ENCODE peak calls at places on chromosomes 3 and 15, in ten cellular contexts. M, S, K, D, X, G, U, A, O and H are unnamed samples.

GRCh38 chr3:160739079-160739478 is 17.0 kb upstream of the PPM1L start:
- DNase-seq in M (no peak), S (peak), K (peak), D (peak), X (peak), G (peak), U (no peak), A (no peak), O (peak), H (no peak)

GRCh38 chr3:15313461-15313860 is 18.9 kb downstream of the SH3BP5 start:
- DNase-seq in M (no peak), S (no peak), K (no peak), D (no peak), X (no peak), G (no peak), U (no peak), A (no peak), O (no peak), H (no peak)

GRCh38 chr3:101383156-101383575 is 62.8 kb upstream of the IMPG2 start:
- DNase-seq in M (no peak), S (peak), K (no peak), D (no peak), X (no peak), G (peak), U (no peak), A (no peak), O (peak), H (no peak)

GRCh38 chr15:28191832-28192231 is 92.7 kb upstream of the OCA2 start:
- DNase-seq in M (no peak), S (peak), K (peak), D (peak), X (no peak), G (peak), U (peak), A (no peak), O (peak), H (peak)

GRCh38 chr3:111823341-111823830 is 35.7 kb upstream of the PHLDB2 start:
- DNase-seq in M (no peak), S (no peak), K (no peak), D (no peak), X (no peak), G (no peak), U (no peak), A (no peak), O (no peak), H (no peak)

GRCh38 chr15:85030301-85031049 is 48.8 kb downstream of the PDE8A start:
- DNase-seq in M (no peak), S (peak), K (peak), D (no peak), X (no peak), G (peak), U (peak), A (no peak), O (peak), H (peak)

GRCh38 chr15:69144530-69144929 is 15.9 kb upstream of the GLCE start:
- DNase-seq in M (no peak), S (no peak), K (no peak), D (no peak), X (no peak), G (no peak), U (no peak), A (no peak), O (no peak), H (no peak)

GRCh38 chr3:30631237-30631961 is 25.0 kb downstream of the TGFBR2 start:
- DNase-seq in M (no peak), S (no peak), K (peak), D (no peak), X (no peak), G (no peak), U (no peak), A (peak), O (peak), H (no peak)

GRCh38 chr15:75203908-75204263 is 2.2 kb downstream of the C15orf39 start:
- DNase-seq in M (no peak), S (no peak), K (no peak), D (no peak), X (no peak), G (no peak), U (no peak), A (no peak), O (no peak), H (no peak)

GRCh38 chr15:75868019-75868418 is 24.8 kb downstream of the UBE2Q2 start:
- DNase-seq in M (no peak), S (no peak), K (no peak), D (no peak), X (no peak), G (no peak), U (no peak), A (no peak), O (no peak), H (no peak)

GRCh38 chr15:48577495-48577894 is 68.0 kb downstream of the FBN1 start:
- DNase-seq in M (no peak), S (no peak), K (no peak), D (no peak), X (no peak), G (no peak), U (no peak), A (no peak), O (no peak), H (no peak)

GRCh38 chr3:42024578-42025387 is 62.9 kb upstream of the ULK4 start:
- DNase-seq in M (no peak), S (no peak), K (peak), D (no peak), X (no peak), G (no peak), U (peak), A (no peak), O (peak), H (no peak)

GRCh38 chr15:49380912-49381311 is 42.1 kb upstream of the FGF7 start:
- DNase-seq in M (no peak), S (no peak), K (no peak), D (no peak), X (no peak), G (no peak), U (no peak), A (no peak), O (no peak), H (no peak)

GRCh38 chr3:124786491-124787241 is 56.4 kb downstream of the UMPS start:
- DNase-seq in M (no peak), S (peak), K (no peak), D (no peak), X (no peak), G (peak), U (peak), A (no peak), O (peak), H (no peak)

GRCh38 chr15:52789601-52790165 is 453 bp downstream of the ONECUT1 start:
- DNase-seq in M (no peak), S (peak), K (no peak), D (no peak), X (peak), G (no peak), U (peak), A (no peak), O (peak), H (no peak)

GRCh38 chr3:11913316-11913715 is 66.6 kb upstream of the TAMM41 start:
- DNase-seq in M (no peak), S (no peak), K (no peak), D (no peak), X (no peak), G (no peak), U (no peak), A (no peak), O (no peak), H (no peak)

GRCh38 chr15:68114840-68115239 is 60.7 kb downstream of the PIAS1 start:
- DNase-seq in M (no peak), S (peak), K (no peak), D (no peak), X (no peak), G (no peak), U (no peak), A (no peak), O (no peak), H (no peak)
- H3K4me3 ChIP-seq in M (peak), S (peak), K (no peak), D (peak), X (peak), G (peak), U (no peak), A (no peak), O (peak), H (no peak)

GRCh38 chr15:65653341-65653740 is 31.6 kb downstream of the SLC24A1 start:
- DNase-seq in M (no peak), S (peak), K (no peak), D (no peak), X (no peak), G (peak), U (peak), A (no peak), O (peak), H (no peak)

GRCh38 chr15:65651042-65651322 is 29.2 kb downstream of the SLC24A1 start:
- DNase-seq in M (no peak), S (no peak), K (no peak), D (no peak), X (no peak), G (no peak), U (no peak), A (no peak), O (no peak), H (no peak)

GRCh38 chr15:65653781-65654521 is 32.2 kb downstream of the SLC24A1 start:
- DNase-seq in M (no peak), S (peak), K (no peak), D (no peak), X (no peak), G (peak), U (no peak), A (no peak), O (peak), H (no peak)

GRCh38 chr15:65651831-65652749 is 30.4 kb downstream of the SLC24A1 start:
- DNase-seq in M (no peak), S (no peak), K (no peak), D (no peak), X (no peak), G (no peak), U (no peak), A (no peak), O (no peak), H (no peak)

GRCh38 chr15:65650312-65651041 is 28.7 kb downstream of the SLC24A1 start:
- DNase-seq in M (no peak), S (no peak), K (no peak), D (no peak), X (no peak), G (no peak), U (no peak), A (no peak), O (no peak), H (no peak)
- TF ChIP-seq CTCF in M (no peak), S (no peak), K (no peak), D (no peak), X (no peak), G (no peak), U (no peak), A (no peak), O (no peak), H (no peak)

DNA sequence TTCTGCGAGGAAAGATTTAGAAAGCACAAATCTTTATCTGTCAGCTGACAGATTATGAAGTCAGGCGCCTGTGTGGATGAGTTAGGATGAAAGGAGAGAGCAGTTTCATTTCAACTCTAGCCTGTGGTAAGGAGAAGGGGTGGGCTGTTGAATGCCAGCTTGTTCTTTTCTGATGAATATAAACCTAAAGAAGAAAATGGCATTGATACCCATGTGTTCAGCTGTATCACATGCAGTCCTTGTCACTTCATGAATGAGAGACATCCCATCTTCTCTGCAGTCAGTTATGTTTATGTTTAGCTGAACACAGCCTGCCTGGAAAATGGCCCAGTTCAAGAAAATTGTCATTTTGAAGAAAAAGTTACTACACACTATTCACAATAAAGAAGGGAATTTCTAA is 345.7 kb upstream of the RBMS3 start:
- DNase-seq in M (no peak), S (no peak), K (no peak), D (no peak), X (no peak), G (no peak), U (no peak), A (no peak), O (no peak), H (no peak)
- H3K4me3 ChIP-seq in M (no peak), S (no peak), K (no peak), D (no peak), X (no peak), G (no peak), U (no peak), A (no peak), O (no peak), H (no peak)

GRCh38 chr3:194462936-194463335 is 23.9 kb downstream of the ATP13A3 start:
- DNase-seq in M (no peak), S (peak), K (no peak), D (no peak), X (no peak), G (no peak), U (no peak), A (no peak), O (no peak), H (no peak)

GRCh38 chr3:194455481-194455880 is 31.3 kb downstream of the ATP13A3 start:
- DNase-seq in M (no peak), S (no peak), K (no peak), D (no peak), X (no peak), G (no peak), U (no peak), A (no peak), O (no peak), H (no peak)

GRCh38 chr3:194458122-194458521 is 28.7 kb downstream of the ATP13A3 start:
- DNase-seq in M (no peak), S (no peak), K (no peak), D (no peak), X (no peak), G (no peak), U (no peak), A (no peak), O (no peak), H (no peak)
- TF ChIP-seq CTCF in M (no peak), S (no peak), K (no peak), D (no peak), X (no peak), G (no peak), U (peak), A (no peak), O (no peak), H (no peak)

GRCh38 chr3:172515130-172515918 is 7.9 kb downstream of the TNFSF10 start:
- DNase-seq in M (no peak), S (no peak), K (no peak), D (no peak), X (no peak), G (no peak), U (peak), A (no peak), O (peak), H (no peak)
- H3K4me3 ChIP-seq in M (no peak), S (no peak), K (no peak), D (no peak), X (no peak), G (no peak), U (no peak), A (no peak), O (no peak), H (no peak)

GRCh38 chr3:107543666-107544065 is 20.9 kb downstream of the BBX start:
- DNase-seq in M (no peak), S (peak), K (no peak), D (no peak), X (no peak), G (no peak), U (no peak), A (peak), O (peak), H (no peak)
- TF ChIP-seq CTCF in M (peak), S (no peak), K (no peak), D (no peak), X (peak), G (peak), U (peak), A (peak), O (peak), H (peak)

GRCh38 chr3:138389841-138390581 is 41.6 kb downstream of the MRAS start:
- DNase-seq in M (peak), S (peak), K (peak), D (peak), X (no peak), G (peak), U (peak), A (peak), O (peak), H (peak)
- H3K4me3 ChIP-seq in M (no peak), S (peak), K (no peak), D (no peak), X (no peak), G (peak), U (no peak), A (no peak), O (no peak), H (no peak)

GRCh38 chr3:138099417-138099816 is 16.0 kb downstream of the DZIP1L start:
- DNase-seq in M (no peak), S (no peak), K (no peak), D (no peak), X (no peak), G (no peak), U (no peak), A (no peak), O (no peak), H (no peak)

GRCh38 chr3:138093721-138094120 is 21.7 kb downstream of the DZIP1L start:
- DNase-seq in M (no peak), S (peak), K (no peak), D (no peak), X (no peak), G (no peak), U (no peak), A (no peak), O (peak), H (no peak)

GRCh38 chr3:138092023-138092422 is 23.4 kb downstream of the DZIP1L start:
- DNase-seq in M (no peak), S (peak), K (no peak), D (no peak), X (no peak), G (peak), U (peak), A (no peak), O (peak), H (no peak)

DNA sequence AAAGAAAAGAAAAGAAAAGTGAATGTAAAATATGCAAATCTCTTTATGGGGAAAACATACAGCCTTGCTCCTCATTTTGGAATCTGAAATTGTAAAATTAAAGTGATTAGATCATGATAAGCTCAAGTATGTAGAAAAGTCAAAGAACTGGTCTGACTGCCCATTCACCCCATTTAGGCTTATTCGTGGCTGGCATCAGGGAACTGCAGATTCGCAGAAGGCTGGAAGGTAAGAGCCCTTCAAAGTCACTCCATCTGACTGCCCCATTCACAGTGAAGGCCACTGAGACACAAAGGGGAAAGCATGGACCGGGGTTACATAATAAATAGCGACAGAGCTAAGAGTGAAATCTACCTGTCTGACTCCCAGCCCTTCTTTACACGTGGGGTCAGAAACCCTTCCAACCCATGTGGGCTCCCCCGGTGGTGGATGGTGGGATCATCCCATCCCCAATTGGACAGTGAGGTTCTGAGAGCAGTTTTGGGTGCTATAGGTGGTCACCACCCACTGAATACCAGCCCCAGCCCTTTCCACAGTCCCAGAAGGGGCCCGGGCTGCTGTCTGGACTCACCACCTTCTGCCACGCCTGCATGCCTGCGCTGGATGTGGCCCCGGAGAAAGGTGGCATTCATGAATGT is 18.1 kb downstream of the DZIP1L start:
- DNase-seq in M (peak), S (no peak), K (no peak), D (no peak), X (no peak), G (no peak), U (no peak), A (no peak), O (no peak), H (no peak)
- TF ChIP-seq CTCF in M (no peak), S (peak), K (no peak), D (no peak), X (no peak), G (peak), U (peak), A (peak), O (peak), H (peak)

DNA sequence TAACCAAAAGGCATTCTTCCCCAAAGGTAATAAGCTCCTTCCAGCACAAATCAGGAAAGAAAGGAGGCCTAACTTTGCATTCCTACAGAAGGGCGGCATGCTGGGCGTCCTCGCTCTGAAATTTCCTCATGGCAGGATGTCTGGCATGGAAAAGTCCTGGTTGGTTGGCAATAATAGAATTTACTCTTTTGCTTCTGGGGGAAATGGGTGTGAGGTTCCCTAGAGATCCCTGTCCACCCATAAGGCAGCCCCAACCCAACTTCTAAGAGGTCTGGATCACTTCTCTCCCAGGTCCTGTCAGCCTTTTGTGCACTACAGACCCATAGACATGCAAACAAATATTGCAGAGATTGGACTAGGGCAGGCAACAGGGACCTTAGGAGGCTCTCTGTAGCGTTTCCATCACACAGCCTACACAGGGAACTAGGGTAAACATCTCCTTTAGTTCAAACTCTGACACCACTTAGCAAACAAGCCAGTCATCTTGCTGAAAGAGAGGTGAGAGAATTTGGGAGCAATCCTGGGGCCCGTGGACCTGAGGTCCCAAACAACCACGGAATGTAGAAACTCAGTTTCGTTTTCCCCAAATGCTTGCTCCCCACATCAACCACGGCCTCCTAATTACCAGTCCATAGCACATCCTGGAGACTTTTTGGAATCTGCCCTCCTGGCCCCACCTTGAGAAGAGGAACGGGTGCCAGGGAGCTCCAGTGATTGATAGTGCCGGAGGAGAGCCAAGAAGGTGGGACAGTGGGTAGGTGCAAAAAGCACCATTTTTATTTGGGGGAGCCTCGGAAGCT is 2.1 kb downstream of the ZIC4 start:
- DNase-seq in M (no peak), S (no peak), K (no peak), D (no peak), X (no peak), G (no peak), U (peak), A (no peak), O (no peak), H (no peak)
- H3K4me3 ChIP-seq in M (no peak), S (no peak), K (no peak), D (no peak), X (no peak), G (no peak), U (peak), A (no peak), O (no peak), H (peak)